ENCODE peak calls at places on chromosomes 1 and 21, in five cellular contexts. I is aorta; R is GM23248; Q is GM12878; U is CD8-positive, alpha-beta memory T cell. V is an unnamed sample. For H3K27me3, the result is how much of the 10 kb centered on the place peaks cover.

GRCh38 chr1:79603862-79604261 is 597.3 kb upstream of the ADGRL4 start:
- DNase-seq in I (no peak), R (peak), Q (no peak), U (no peak), V (no peak)

GRCh38 chr1:53344921-53345838 is 17.3 kb upstream of the LRP8 start:
- DNase-seq in I (peak), R (no peak), Q (peak), U (no peak), V (no peak)

GRCh38 chr1:45619149-45619921 is 4.5 kb downstream of the CCDC17 start:
- DNase-seq in I (no peak), R (no peak), Q (no peak), U (no peak), V (no peak)

GRCh38 chr1:63590161-63590560 is 3.0 kb upstream of the PGM1 start:
- DNase-seq in I (no peak), R (no peak), Q (no peak), U (no peak), V (no peak)

GRCh38 chr1:62198781-62199125 is 4.1 kb downstream of the L1TD1 start:
- DNase-seq in I (no peak), R (peak), Q (no peak), U (no peak), V (peak)

GRCh38 chr1:108670131-108670773 is 9.4 kb upstream of the HENMT1 start:
- DNase-seq in I (no peak), R (no peak), Q (no peak), U (no peak), V (no peak)

GRCh38 chr1:188782220-188782841 is 1695.3 kb downstream of the BRINP3 start:
- DNase-seq in I (no peak), R (peak), Q (no peak), U (no peak), V (peak)

GRCh38 chr21:16070207-16070651 is 340.4 kb downstream of the USP25 start:
- DNase-seq in I (no peak), R (peak), Q (no peak), U (no peak), V (no peak)

GRCh38 chr1:185853739-185854138 is 119.5 kb downstream of the HMCN1 start:
- DNase-seq in I (no peak), R (peak), Q (no peak), U (no peak), V (no peak)

GRCh38 chr21:45973475-45974072 is 8.0 kb upstream of the COL6A1 start:
- DNase-seq in I (peak), R (peak), Q (no peak), U (peak), V (peak)

GRCh38 chr1:32876341-32877210 is 5.9 kb upstream of the FNDC5 start:
- DNase-seq in I (peak), R (peak), Q (no peak), U (no peak), V (peak)

GRCh38 chr1:180945551-180945950 is 32.9 kb downstream of the KIAA1614 start:
- DNase-seq in I (no peak), R (no peak), Q (no peak), U (no peak), V (no peak)

GRCh38 chr1:43853161-43853921 is 80.3 kb upstream of the ARTN start:
- DNase-seq in I (peak), R (peak), Q (peak), U (peak), V (peak)

GRCh38 chr1:11537854-11538591 is 59.1 kb downstream of the DISP3 start:
- DNase-seq in I (no peak), R (no peak), Q (no peak), U (no peak), V (no peak)

GRCh38 chr1:31327381-31327780 is 30.5 kb downstream of the ZCCHC17 start:
- DNase-seq in I (no peak), R (peak), Q (no peak), U (no peak), V (no peak)

GRCh38 chr1:4172659-4173599 is 272.9 kb upstream of the C1orf174 start:
- DNase-seq in I (no peak), R (no peak), Q (no peak), U (no peak), V (no peak)

GRCh38 chr1:240173836-240174235 is 82.2 kb downstream of the FMN2 start:
- DNase-seq in I (no peak), R (peak), Q (no peak), U (no peak), V (no peak)

GRCh38 chr1:240991230-240991629 is 365.8 kb downstream of the RGS7 start:
- DNase-seq in I (no peak), R (no peak), Q (no peak), U (no peak), V (no peak)

GRCh38 chr1:212433577-212434462 is 1.1 kb downstream of the NENF start:
- DNase-seq in I (no peak), R (peak), Q (no peak), U (no peak), V (no peak)

GRCh38 chr1:152109231-152109997 is 5.8 kb downstream of the TCHH start:
- DNase-seq in I (no peak), R (peak), Q (no peak), U (no peak), V (no peak)

GRCh38 chr1:152111515-152111968 is 3.7 kb downstream of the TCHH start:
- DNase-seq in I (no peak), R (peak), Q (no peak), U (no peak), V (no peak)

GRCh38 chr1:152109998-152110294 is 5.3 kb downstream of the TCHH start:
- DNase-seq in I (no peak), R (no peak), Q (no peak), U (no peak), V (no peak)

GRCh38 chr1:152110860-152111514 is 4.3 kb downstream of the TCHH start:
- DNase-seq in I (no peak), R (peak), Q (no peak), U (no peak), V (no peak)

DNA sequence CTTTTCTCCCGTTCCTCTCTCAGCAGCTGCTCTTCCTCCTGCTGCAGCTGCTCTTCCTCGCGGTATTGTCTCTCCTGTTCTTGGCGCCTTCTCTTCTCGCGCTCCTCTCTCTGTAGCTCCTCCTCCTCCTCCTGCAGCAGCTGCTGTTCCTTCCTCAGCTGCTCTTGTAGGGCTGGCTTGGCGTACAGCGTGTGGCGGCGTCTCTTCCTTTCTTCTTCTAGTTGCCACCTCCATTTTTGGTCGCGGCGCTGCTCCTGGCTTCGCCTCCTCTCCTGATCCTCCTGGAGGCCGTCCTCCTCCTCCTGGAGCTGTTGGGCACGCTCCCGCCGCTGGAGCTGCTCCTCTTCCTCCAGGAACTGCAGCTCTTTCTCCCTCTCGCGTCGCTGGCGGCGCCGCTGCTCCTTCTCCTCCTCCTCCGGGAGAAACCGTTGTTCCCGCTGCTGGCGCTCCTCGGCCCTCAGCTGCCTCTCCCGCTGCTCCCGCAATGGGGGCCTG is 4.8 kb downstream of the TCHH start:
- DNase-seq in I (peak), R (peak), Q (no peak), U (no peak), V (no peak)
- H3K27me3 ChIP-seq in I (under half), R (half or more), Q (under half), U (half or more), V (under half)

GRCh38 chr1:76260279-76260678 is 185.7 kb downstream of the ST6GALNAC3 start:
- DNase-seq in I (no peak), R (no peak), Q (no peak), U (no peak), V (no peak)

GRCh38 chr1:76257823-76258222 is 183.3 kb downstream of the ST6GALNAC3 start:
- DNase-seq in I (no peak), R (no peak), Q (no peak), U (no peak), V (no peak)

GRCh38 chr1:76254165-76255043 is 179.9 kb downstream of the ST6GALNAC3 start:
- DNase-seq in I (no peak), R (peak), Q (no peak), U (no peak), V (no peak)

DNA sequence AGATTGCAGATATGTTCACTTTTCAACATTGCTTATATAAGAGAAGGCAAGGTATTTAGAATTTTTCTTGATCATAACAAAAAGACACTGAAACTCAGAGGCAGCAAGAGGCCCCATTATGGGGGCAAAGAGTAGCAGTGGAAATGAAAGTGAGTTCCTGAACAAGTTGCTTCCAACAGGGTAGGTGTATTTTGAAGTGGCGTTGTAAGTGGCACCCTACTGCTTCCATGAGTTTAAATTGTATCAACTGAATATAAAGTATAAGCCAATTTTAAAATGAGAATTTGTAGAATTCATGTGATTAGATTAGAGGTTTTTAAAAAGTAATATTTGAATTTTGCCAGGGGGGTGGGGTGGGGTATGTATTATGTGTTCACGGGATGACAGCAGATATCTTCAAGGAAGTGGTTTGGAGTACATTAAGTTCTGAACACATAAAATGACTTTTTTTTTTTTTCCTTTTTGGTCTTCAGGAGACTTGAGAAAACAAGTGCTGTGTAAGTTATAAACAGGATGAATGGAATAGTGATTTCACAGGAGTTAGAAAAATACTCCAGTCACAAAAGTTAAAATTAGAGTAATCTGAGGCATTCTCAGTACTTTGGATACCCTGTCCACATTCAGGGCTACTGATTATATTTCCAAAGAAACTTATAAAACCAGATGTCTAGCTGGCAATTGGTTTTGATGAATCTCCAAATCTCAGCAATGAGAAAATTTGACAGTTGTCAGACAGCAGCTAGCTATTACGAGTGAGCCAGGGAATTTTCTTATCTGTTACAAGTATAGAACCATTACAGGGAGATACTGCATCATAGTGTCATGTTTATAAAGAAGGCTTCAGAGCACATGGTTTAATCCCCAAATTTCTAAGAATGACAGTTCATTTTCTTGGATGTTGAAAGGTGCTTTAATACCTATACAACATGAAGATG is 182.0 kb downstream of the ST6GALNAC3 start:
- DNase-seq in I (no peak), R (no peak), Q (no peak), U (no peak), V (no peak)
- H3K4me3 ChIP-seq in I (no peak), R (no peak), Q (no peak), U (no peak), V (no peak)

DNA sequence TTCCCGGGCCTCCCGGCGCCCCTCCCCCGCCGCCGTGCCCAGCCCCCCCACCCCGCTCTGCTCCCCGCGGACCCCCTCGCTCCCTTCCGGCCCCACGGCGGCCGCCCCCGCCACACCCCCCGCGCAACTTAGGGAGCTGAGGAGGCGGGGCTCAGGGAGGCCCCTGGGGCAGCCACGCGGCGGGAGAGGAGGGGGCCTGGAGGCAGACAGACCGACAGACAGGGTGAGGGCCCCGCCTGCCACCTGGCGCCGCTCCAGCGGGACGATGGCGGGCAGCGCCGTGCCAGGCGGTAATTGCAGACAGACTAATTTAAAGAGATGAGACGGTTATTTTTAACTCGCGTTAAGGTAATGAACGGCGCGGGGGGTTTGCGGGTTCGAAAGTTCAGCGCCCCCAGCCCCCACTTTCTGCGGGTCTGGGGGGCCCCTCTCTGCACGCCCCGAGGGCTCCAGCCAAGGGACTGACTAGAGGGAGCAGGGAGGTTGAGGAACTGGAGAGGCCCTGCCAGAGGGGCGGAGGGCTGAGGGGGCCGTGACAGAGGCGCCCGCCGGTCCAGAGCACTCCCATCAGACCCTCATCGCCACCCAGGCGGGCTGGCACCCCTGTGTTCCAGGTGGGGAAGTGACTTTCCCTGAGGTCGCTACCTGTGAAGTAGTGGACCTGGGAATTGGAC is 5.3 kb downstream of the FOXO6 start:
- DNase-seq in I (no peak), R (no peak), Q (no peak), U (peak), V (peak)
- H3K27me3 ChIP-seq in I (under half), R (half or more), Q (under half), U (under half), V (under half)

GRCh38 chr1:119327066-119327435 is 41.5 kb upstream of the HAO2 start:
- DNase-seq in I (no peak), R (no peak), Q (no peak), U (no peak), V (no peak)

GRCh38 chr1:119326251-119326650 is 42.3 kb upstream of the HAO2 start:
- DNase-seq in I (no peak), R (no peak), Q (no peak), U (no peak), V (no peak)

GRCh38 chr1:119330062-119330939 is 38.3 kb upstream of the HAO2 start:
- DNase-seq in I (no peak), R (no peak), Q (no peak), U (no peak), V (peak)

GRCh38 chr1:119329521-119329920 is 39.1 kb upstream of the HAO2 start:
- DNase-seq in I (no peak), R (no peak), Q (no peak), U (no peak), V (peak)

GRCh38 chr1:119327436-119328155 is 41.0 kb upstream of the HAO2 start:
- DNase-seq in I (peak), R (peak), Q (no peak), U (no peak), V (peak)
- H3K4me3 ChIP-seq in I (peak), R (peak), Q (peak), U (peak), V (peak)

GRCh38 chr1:202711949-202712635 is 1.8 kb upstream of the SYT2 start:
- DNase-seq in I (no peak), R (no peak), Q (no peak), U (no peak), V (no peak)

GRCh38 chr1:202710070-202711025 is at the start of gene SYT2:
- DNase-seq in I (peak), R (peak), Q (no peak), U (no peak), V (peak)

GRCh38 chr1:202706851-202707250 is 3.4 kb downstream of the SYT2 start:
- DNase-seq in I (no peak), R (no peak), Q (no peak), U (no peak), V (no peak)

GRCh38 chr1:202709276-202710041 is 795 bp downstream of the SYT2 start:
- DNase-seq in I (no peak), R (no peak), Q (no peak), U (no peak), V (no peak)

GRCh38 chr1:202708456-202709275 is 1.6 kb downstream of the SYT2 start:
- DNase-seq in I (no peak), R (no peak), Q (no peak), U (no peak), V (no peak)
- H3K27me3 ChIP-seq in I (under half), R (half or more), Q (under half), U (under half), V (half or more)

GRCh38 chr1:204775546-204775945 is 90.0 kb upstream of the LRRN2 start:
- DNase-seq in I (no peak), R (no peak), Q (no peak), U (no peak), V (no peak)
- H3K4me3 ChIP-seq in I (no peak), R (no peak), Q (no peak), U (no peak), V (no peak)

GRCh38 chr1:6249732-6250689 is 6.0 kb downstream of the HES3 start:
- DNase-seq in I (peak), R (no peak), Q (no peak), U (no peak), V (no peak)
- H3K27me3 ChIP-seq in I (under half), R (under half), Q (under half), U (under half), V (under half)

GRCh38 chr1:206580438-206581113 is 31.7 kb downstream of the EIF2D start:
- DNase-seq in I (no peak), R (no peak), Q (no peak), U (no peak), V (no peak)
- H3K4me3 ChIP-seq in I (no peak), R (no peak), Q (peak), U (peak), V (no peak)

GRCh38 chr1:207028884-207029283 is 3.7 kb downstream of the C1orf116 start:
- DNase-seq in I (no peak), R (no peak), Q (no peak), U (no peak), V (no peak)
- H3K27me3 ChIP-seq in I (under half), R (under half), Q (under half), U (under half), V (under half)

V was measured in SJCRH30.